ENCODE peak calls at places on chromosomes 13 and 19, in four cellular contexts. M is thoracic aorta; W is activated CD8-positive, alpha-beta T cell treated with anti-CD3 and anti-CD28 coated beads for 36 hours; Q is Calu3. D is an unnamed sample.

GRCh38 chr19:6424190-6424938 is at the start of gene KHSRP:
- DNase-seq in Q (no peak), W (peak), M (no peak), D (no peak)

GRCh38 chr19:42290523-42291436 is 11.2 kb upstream of the PRR19 start:
- DNase-seq in Q (peak), W (peak), M (no peak), D (peak)

GRCh38 chr13:79749985-79750551 is 269.1 kb downstream of the NDFIP2 start:
- DNase-seq in W (no peak), M (no peak), Q (no peak), D (no peak)

GRCh38 chr19:56314018-56314583 is 538 bp downstream of the ZSCAN5A start:
- DNase-seq in W (no peak), M (no peak), Q (peak), D (no peak)

GRCh38 chr13:77118134-77118533 is 91.2 kb upstream of the FBXL3 start:
- DNase-seq in Q (no peak), W (no peak), M (no peak), D (no peak)

GRCh38 chr19:30326076-30326710 is 46.0 kb upstream of the ZNF536 start:
- DNase-seq in M (no peak), W (no peak), Q (no peak), D (no peak)

GRCh38 chr13:112813552-112813951 is 123.7 kb downstream of the ATP11A start:
- DNase-seq in W (no peak), Q (no peak), M (no peak), D (no peak)

GRCh38 chr19:42252365-42253244 is 2.3 kb downstream of the ERF start:
- DNase-seq in W (peak), Q (peak), M (no peak), D (no peak)

GRCh38 chr19:5718032-5718578 is 1.8 kb downstream of the LONP1 start:
- DNase-seq in Q (no peak), M (no peak), W (peak), D (no peak)

GRCh38 chr13:114263590-114263989 is 17.8 kb upstream of the UPF3A start:
- DNase-seq in Q (no peak), W (no peak), M (no peak), D (no peak)

GRCh38 chr13:110396913-110397379 is 89.9 kb downstream of the COL4A2 start:
- DNase-seq in M (peak), Q (peak), W (no peak), D (no peak)

GRCh38 chr13:112859817-112860190 is 109.2 kb upstream of the MCF2L start:
- DNase-seq in W (no peak), M (no peak), Q (no peak), D (peak)

GRCh38 chr19:3481241-3482090 is 1.1 kb upstream of the SMIM24 start:
- DNase-seq in Q (peak), M (no peak), W (no peak), D (no peak)

GRCh38 chr13:72643339-72643989 is 84.0 kb downstream of the MZT1 start:
- DNase-seq in M (no peak), Q (peak), W (peak), D (peak)

GRCh38 chr13:109816112-109816978 is 30.0 kb upstream of the IRS2 start:
- DNase-seq in Q (no peak), W (no peak), M (no peak), D (no peak)

GRCh38 chr19:296476-297225 is 5.4 kb upstream of the PLPP2 start:
- DNase-seq in W (no peak), Q (no peak), M (no peak), D (no peak)

GRCh38 chr19:2051771-2052704 is 994 bp upstream of the MKNK2 start:
- DNase-seq in Q (no peak), W (peak), M (no peak), D (no peak)

GRCh38 chr19:56158170-56158757 is 17.2 kb downstream of the ZNF444 start:
- DNase-seq in M (no peak), W (no peak), Q (no peak), D (no peak)

GRCh38 chr13:26719356-26719945 is 41.1 kb downstream of the GPR12 start:
- DNase-seq in W (no peak), M (no peak), Q (no peak), D (no peak)

GRCh38 chr13:42484396-42484795 is 89.6 kb upstream of the TNFSF11 start:
- DNase-seq in Q (no peak), M (no peak), W (no peak), D (no peak)

GRCh38 chr13:42477588-42478190 is 96.3 kb upstream of the TNFSF11 start:
- DNase-seq in W (no peak), M (no peak), Q (no peak), D (no peak)

GRCh38 chr13:42474954-42475353 is 99.0 kb upstream of the TNFSF11 start:
- DNase-seq in W (peak), Q (no peak), M (no peak), D (no peak)

GRCh38 chr13:42478531-42479156 is 95.3 kb upstream of the TNFSF11 start:
- DNase-seq in Q (no peak), W (no peak), M (no peak), D (peak)
- TF ChIP-seq CTCF in Q (no peak), W (peak), M (no peak), D (peak)

DNA sequence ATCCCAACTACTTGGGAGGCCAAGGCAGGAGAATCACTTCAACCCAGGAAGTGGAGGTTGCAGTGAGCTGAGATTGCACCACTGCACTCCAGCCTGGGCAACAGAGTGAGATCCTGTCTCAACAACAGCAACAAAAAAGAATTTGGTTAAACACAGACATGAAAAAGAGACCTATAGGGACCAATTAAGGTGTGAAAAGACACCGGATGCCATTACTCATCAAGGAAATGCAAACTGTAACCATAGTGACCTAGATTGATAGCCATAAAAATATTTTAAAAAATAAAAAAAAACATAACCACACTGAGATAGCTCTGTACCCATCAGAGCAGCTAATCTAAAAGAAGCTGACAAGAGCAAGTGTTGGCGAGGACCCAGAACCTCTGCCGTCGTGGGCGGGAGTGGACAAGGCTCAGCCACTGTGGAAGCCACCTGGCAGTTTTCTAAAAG is 37.1 kb upstream of the ISYNA1 start:
- DNase-seq in W (peak), M (no peak), Q (no peak), D (no peak)
- TF ChIP-seq CTCF in W (no peak), M (no peak), Q (no peak), D (no peak)

DNA sequence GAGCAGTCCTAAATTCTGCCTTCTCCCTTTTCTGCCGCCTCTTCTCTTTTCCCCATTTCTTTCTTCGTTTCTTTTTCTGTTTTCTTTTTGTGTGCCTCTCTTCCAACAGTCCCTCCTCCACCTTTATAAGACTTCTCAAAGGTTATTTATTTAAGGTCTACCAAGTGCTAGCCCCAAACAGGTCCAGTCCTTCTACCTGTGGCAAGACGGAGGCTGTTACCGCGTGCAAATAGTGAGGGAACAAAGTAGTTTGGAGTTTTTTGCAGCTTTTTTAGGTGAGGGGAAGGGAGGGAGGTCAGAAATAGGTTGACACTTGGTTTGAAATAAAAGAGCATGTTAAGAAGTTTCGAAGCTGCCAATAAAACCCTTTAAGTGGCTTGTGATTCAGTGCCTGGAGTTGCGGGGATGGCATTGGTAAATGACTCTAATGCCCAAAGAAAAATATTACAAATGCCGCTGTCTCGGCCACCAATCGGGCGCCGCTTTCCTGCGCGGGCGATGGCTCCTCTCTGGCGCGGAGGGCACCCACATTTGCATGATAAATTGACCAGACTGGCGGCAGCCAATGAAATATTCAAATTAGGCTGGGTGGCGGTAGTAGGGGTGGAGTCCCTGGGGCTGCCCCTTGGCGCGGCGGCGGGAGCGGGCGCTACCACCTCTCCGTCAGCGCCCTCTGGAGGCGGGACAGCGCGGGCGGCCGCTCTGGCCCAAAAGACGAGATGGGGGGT is 7.5 kb upstream of the TSHZ3 start:
- DNase-seq in M (no peak), W (peak), Q (no peak), D (no peak)
- TF ChIP-seq CTCF in M (peak), W (peak), Q (no peak), D (no peak)

DNA sequence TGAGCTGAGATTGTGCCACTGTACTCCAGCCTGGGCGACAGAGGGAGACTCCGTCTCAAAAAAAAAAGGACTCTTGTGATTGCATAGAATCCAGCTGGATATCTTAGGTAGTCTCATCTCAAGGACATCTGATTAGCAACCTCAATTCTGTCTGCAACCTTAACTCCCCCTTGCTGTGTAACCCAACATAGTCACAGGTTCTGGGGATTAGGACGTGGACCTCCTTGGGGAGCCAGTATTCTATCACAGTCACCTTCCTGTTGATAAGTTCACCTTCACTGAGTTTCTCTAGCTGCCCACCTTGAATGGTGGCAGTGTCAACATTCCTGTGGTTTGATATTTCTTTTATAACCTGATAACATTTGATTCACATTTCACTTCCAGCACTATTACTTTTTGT is 27.2 kb downstream of the GPR18 start:
- DNase-seq in Q (no peak), M (no peak), W (no peak), D (no peak)
- TF ChIP-seq CTCF in Q (no peak), M (no peak), W (no peak), D (no peak)

DNA sequence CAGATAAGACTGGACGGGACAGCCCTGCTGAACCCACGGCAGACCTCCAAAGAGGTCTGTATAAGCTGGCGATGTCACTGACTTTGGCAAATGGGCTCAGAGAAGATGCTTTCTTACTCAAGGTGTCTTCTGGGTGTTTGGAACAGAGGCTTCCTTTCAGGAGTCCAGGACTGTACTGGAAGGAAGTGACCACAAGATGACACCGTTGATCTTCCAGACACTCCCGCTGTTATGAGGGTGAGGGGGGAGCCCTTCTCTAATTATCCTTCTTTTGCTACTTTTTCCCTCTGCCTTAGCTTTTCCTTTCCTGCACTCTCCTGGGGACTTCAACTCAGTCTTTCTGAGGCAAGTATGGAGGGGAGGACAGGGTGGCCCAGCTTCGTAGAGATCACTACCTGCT is 65.2 kb upstream of the ZNF599 start:
- DNase-seq in W (no peak), Q (no peak), M (no peak), D (no peak)
- TF ChIP-seq CTCF in W (no peak), Q (no peak), M (no peak), D (no peak)